ENCODE peak calls at places on chromosomes 16 and 17, in six cellular contexts. W is GM23338, I is PC-9, N is GM23248, Y is SK-N-SH, F is MM.1S. H is an unnamed sample. For H4K20me1 and H3F3A, the result is how much of the 10 kb centered on the place peaks cover.

GRCh38 chr16:62805221-62805857 is 769.1 kb upstream of the CDH8 start:
- DNase-seq in I (no peak), Y (no peak), F (no peak), W (no peak), N (no peak), H (no peak)

GRCh38 chr16:424033-424622 is 1.3 kb upstream of the RAB11FIP3 start:
- DNase-seq in Y (no peak), W (no peak), N (peak), F (no peak), I (peak), H (peak)

GRCh38 chr17:66737524-66737923 is 97.4 kb upstream of the CACNG5 start:
- DNase-seq in I (no peak), F (no peak), W (peak), N (peak), Y (no peak), H (no peak)

GRCh38 chr16:1430214-1430758 is 592 bp upstream of the PERCC1 start:
- DNase-seq in Y (no peak), W (no peak), N (no peak), F (no peak), I (no peak), H (no peak)

GRCh38 chr17:83064732-83065659 is 14.4 kb upstream of the METRNL start:
- DNase-seq in N (no peak), W (no peak), F (no peak), Y (no peak), I (peak), H (peak)

GRCh38 chr16:70740919-70741778 is 55.3 kb upstream of the MTSS2 start:
- DNase-seq in W (no peak), Y (no peak), I (no peak), F (no peak), N (peak), H (no peak)

GRCh38 chr16:50204426-50205108 is 51.5 kb downstream of the TENT4B start:
- DNase-seq in Y (no peak), W (no peak), I (no peak), F (no peak), N (peak), H (no peak)

GRCh38 chr16:48613061-48613957 is 3.3 kb upstream of the N4BP1 start:
- DNase-seq in Y (no peak), N (peak), F (peak), W (peak), I (peak), H (peak)

GRCh38 chr17:8055851-8056231 is 17.0 kb downstream of the ALOX15B start:
- DNase-seq in N (no peak), F (no peak), I (no peak), W (no peak), Y (no peak), H (no peak)

GRCh38 chr16:10749680-10750035 is 6.0 kb downstream of the NUBP1 start:
- DNase-seq in F (no peak), I (no peak), Y (no peak), W (no peak), N (peak), H (peak)

GRCh38 chr17:45106582-45106981 is 25.7 kb downstream of the PLCD3 start:
- DNase-seq in W (no peak), N (no peak), I (no peak), F (no peak), Y (no peak), H (no peak)

GRCh38 chr17:79188048-79188447 is 113.4 kb downstream of the ENGASE start:
- DNase-seq in W (peak), N (peak), F (no peak), Y (peak), I (no peak), H (peak)

GRCh38 chr16:77064037-77064436 is 127.0 kb upstream of the MON1B start:
- DNase-seq in F (no peak), N (no peak), W (peak), Y (no peak), I (no peak), H (no peak)

GRCh38 chr16:70398177-70398743 is 40.6 kb downstream of the ST3GAL2 start:
- DNase-seq in N (no peak), F (no peak), I (no peak), W (no peak), Y (no peak), H (no peak)

GRCh38 chr16:66240088-66240487 is 126.4 kb upstream of the CDH5 start:
- DNase-seq in F (no peak), W (no peak), I (no peak), Y (no peak), N (no peak), H (no peak)

GRCh38 chr16:89052824-89053724 is 40.6 kb upstream of the ACSF3 start:
- DNase-seq in F (no peak), W (no peak), N (peak), I (no peak), Y (peak), H (peak)

GRCh38 chr17:78568494-78569115 is 8.6 kb downstream of the DNAH17 start:
- DNase-seq in N (peak), F (no peak), I (peak), Y (peak), W (no peak), H (peak)

GRCh38 chr16:11047057-11047456 is 102.7 kb downstream of the CLEC16A start:
- DNase-seq in W (no peak), F (no peak), N (peak), I (no peak), Y (peak), H (no peak)

GRCh38 chr17:9241774-9242496 is 220.6 kb downstream of the NTN1 start:
- DNase-seq in F (no peak), I (no peak), Y (no peak), W (no peak), N (no peak), H (no peak)

GRCh38 chr17:18028114-18028513 is 10.9 kb downstream of the ATPAF2 start:
- DNase-seq in Y (no peak), F (no peak), N (no peak), W (no peak), I (no peak), H (no peak)

GRCh38 chr16:24950275-24950674 is 64.9 kb downstream of the ARHGAP17 start:
- DNase-seq in F (no peak), W (no peak), I (no peak), N (peak), Y (no peak), H (peak)

GRCh38 chr16:27768651-27769270 is 218.8 kb downstream of the KATNIP start:
- DNase-seq in W (no peak), N (no peak), I (no peak), F (no peak), Y (no peak), H (no peak)

GRCh38 chr17:6106212-6106611 is 36.0 kb downstream of the WSCD1 start:
- DNase-seq in F (no peak), I (no peak), W (no peak), Y (no peak), N (no peak), H (no peak)

GRCh38 chr16:89615596-89616090 is 2.2 kb downstream of the DPEP1 start:
- DNase-seq in I (no peak), N (peak), F (no peak), Y (peak), W (peak), H (no peak)

GRCh38 chr16:81711609-81712329 is 67.3 kb upstream of the PLCG2 start:
- DNase-seq in N (peak), Y (peak), F (no peak), I (peak), W (peak), H (peak)

GRCh38 chr17:12545877-12546513 is 119.7 kb upstream of the MYOCD start:
- DNase-seq in F (peak), N (peak), Y (peak), I (no peak), W (peak), H (peak)

GRCh38 chr16:17658881-17659280 is 188.1 kb upstream of the XYLT1 start:
- DNase-seq in F (no peak), N (no peak), Y (no peak), W (peak), I (no peak), H (no peak)

GRCh38 chr17:30433514-30433913 is 43.7 kb upstream of the GOSR1 start:
- DNase-seq in Y (no peak), N (peak), F (no peak), I (peak), W (no peak), H (peak)

GRCh38 chr16:24045641-24046040 is 209.9 kb downstream of the PRKCB start:
- DNase-seq in W (peak), F (no peak), I (no peak), N (no peak), Y (peak), H (peak)

DNA sequence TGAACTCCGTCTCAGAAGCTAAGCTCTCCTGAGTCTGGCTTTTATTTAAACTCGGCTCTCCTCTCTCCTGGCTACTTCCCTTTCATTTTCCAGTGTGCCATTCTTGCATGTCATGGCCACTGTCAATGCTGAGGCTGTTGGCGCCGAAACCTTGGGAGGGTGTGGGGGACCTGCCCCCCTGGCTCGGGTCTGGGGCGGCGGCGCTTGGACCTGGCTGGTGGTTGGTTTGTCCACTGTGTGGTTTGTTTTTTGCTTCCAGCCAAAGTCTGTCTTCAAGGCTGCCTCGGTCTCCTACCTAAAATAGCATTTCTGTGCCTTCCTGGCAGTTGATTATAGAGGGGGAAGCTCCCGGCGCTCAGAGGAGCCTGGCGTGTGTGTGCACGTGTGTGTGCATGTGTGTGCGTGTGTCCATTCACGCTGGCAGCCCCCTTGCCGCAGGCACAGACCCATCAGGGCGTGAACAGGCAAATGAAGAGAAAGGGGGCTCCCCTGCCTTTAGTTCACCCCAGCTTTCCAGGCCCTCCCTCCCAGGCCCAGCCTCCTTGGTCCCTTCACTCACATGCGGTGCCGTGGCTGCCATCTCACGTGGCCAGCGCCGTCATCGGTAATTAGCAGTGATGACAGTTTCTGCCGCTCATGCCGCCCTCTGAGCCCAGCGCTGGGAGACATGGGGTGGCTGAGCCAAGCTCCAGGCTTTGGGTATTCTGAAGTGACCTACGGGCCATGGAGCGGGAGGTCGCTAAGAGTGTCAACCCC is 179.9 kb downstream of the SEC14L1 start:
- DNase-seq in F (peak), Y (peak), W (no peak), N (peak), I (no peak), H (no peak)
- H4K20me1 ChIP-seq in F (under half), Y (under half), W (under half), N (under half), I (under half), H (under half)

DNA sequence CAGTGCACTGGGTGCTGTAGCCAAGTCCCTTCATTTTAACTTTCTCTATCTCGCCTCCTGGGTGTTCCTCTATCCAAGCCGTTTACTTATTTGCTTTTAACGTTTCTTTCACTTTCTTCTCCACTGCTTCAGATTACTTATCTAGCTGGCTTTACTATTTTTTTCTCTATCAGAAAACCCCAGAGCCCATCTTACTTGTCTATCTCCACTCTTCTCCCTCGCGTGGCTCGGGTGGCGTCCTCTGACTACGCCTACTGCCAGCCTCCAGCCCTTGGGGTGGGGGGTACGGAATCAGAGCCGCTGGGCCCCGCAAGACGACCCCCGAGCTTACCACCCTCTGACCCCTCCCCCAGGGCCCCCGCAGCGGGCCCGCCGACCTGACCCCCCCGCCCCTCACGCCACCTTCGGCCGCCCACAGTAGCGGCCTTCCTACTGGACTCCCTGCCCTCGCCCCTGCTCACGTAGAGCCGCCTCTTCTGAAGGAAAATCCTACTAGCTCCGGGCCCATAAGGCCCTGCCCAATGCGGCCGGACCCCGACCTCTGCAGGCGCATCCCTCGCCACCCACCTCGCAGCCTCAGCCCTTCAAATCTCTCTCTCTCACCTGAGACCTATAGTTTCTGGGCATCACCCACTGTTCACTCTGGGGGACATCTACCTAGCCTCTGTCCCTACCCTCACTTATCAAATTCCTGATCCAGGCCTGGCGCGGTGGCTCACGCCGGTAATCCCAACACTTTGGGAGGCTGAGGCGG is 1.0 kb upstream of the SLC12A4 start:
- DNase-seq in W (peak), Y (no peak), F (no peak), N (no peak), I (no peak), H (no peak)
- H3K4me3 ChIP-seq in W (peak), Y (peak), F (peak), N (peak), I (peak), H (peak)

DNA sequence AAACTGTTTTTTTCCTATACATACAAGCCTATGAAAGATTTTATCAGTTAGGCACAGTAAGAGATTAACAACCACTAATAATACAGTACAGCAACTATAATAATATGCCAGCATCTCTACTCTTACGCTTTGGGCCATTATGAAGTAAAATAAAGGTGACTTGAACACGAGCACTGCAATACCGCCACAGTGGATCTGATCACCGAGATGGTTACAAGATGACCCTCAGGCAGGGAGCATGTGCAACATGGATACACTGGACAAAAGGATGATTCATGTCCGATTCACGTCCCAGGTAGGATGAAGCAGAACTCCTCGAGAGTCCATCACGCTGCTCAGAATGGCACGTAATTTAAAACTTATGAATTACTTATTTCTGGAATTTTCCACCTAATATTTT is 10.5 kb downstream of the PELP1 start:
- DNase-seq in F (no peak), I (no peak), N (no peak), Y (no peak), W (no peak), H (no peak)
- H3F3A ChIP-seq in F (under half), I (under half), N (under half), Y (under half), W (under half), H (under half)

GRCh38 chr17:57326764-57327163 is 70.4 kb downstream of the MSI2 start:
- DNase-seq in I (no peak), W (no peak), F (no peak), N (no peak), Y (no peak), H (no peak)
- H4K20me1 ChIP-seq in I (under half), W (under half), F (under half), N (under half), Y (under half), H (under half)